ENCODE peak calls at places on chromosomes 11 and 22, in nine cellular contexts. T, Q, W, L, E, Y, O, U and R are unnamed samples.
A peak's percentile ranks its signal among the peaks of the same experiment; 100 is the strongest.

GRCh38 chr11:69355346-69355940 is 61.5 kb downstream of the MYEOV start:
- DNase-seq in L (no peak), Q (no peak), T (no peak), U (no peak), E (peak; percentile 77), W (no peak), O (no peak), Y (no peak), R (no peak)

GRCh38 chr22:34761111-34761510 is 304.8 kb upstream of the ISX start:
- DNase-seq in L (peak; percentile 86), O (no peak), W (no peak), E (no peak), Q (no peak), U (no peak), T (no peak), Y (no peak), R (no peak)

GRCh38 chr22:48880749-48881148 is 946.9 kb downstream of the BRD1 start:
- DNase-seq in E (no peak), W (no peak), Q (no peak), L (no peak), T (no peak), O (no peak), Y (no peak), U (no peak), R (no peak)

GRCh38 chr11:43947003-43947500 is 4.6 kb downstream of the C11orf96 start:
- DNase-seq in U (no peak), W (no peak), T (no peak), Y (no peak), L (peak; percentile 14), E (no peak), O (no peak), Q (no peak), R (no peak)

GRCh38 chr11:36746886-36747710 is 149.1 kb upstream of the RAG2 start:
- DNase-seq in W (peak; percentile 79), E (peak; percentile 95), U (peak; percentile 43), L (peak; percentile 78), Q (peak; percentile 76), O (peak; percentile 82), Y (peak; percentile 79), T (peak; percentile 93), R (peak; percentile 75)

GRCh38 chr22:44648821-44649566 is 53.0 kb upstream of the PRR5 start:
- DNase-seq in Q (no peak), Y (no peak), T (no peak), U (no peak), O (no peak), L (peak; percentile 12), W (no peak), E (peak; percentile 95), R (peak; percentile 44)

GRCh38 chr11:57649826-57650738 is at the start of gene YPEL4:
- DNase-seq in W (peak; percentile 77), L (peak; percentile 62), Q (no peak), Y (no peak), O (no peak), E (peak; percentile 94), T (no peak), U (peak; percentile 62), R (no peak)

GRCh38 chr11:35914824-35915223 is 29.0 kb upstream of the LDLRAD3 start:
- DNase-seq in U (no peak), O (no peak), L (no peak), Q (no peak), Y (no peak), W (no peak), E (no peak), T (no peak), R (no peak)

GRCh38 chr11:17579451-17579850 is 32.4 kb downstream of the OTOG start:
- DNase-seq in E (peak; percentile 73), T (no peak), O (no peak), Q (no peak), W (no peak), Y (no peak), L (no peak), U (no peak), R (no peak)

GRCh38 chr11:34640050-34640971 is 19.4 kb downstream of the EHF start:
- DNase-seq in L (peak; percentile 72), O (peak; percentile 86), Y (no peak), W (no peak), T (no peak), U (no peak), Q (peak; percentile 19), E (no peak), R (no peak)

GRCh38 chr22:35539910-35540599 is 576 bp upstream of the RASD2 start:
- DNase-seq in Q (no peak), Y (peak; percentile 1), U (peak; percentile 41), E (peak; percentile 89), L (peak; percentile 42), T (peak; percentile 52), O (no peak), W (peak; percentile 79), R (peak; percentile 46)

GRCh38 chr22:40624770-40625169 is 11.7 kb downstream of the MRTFA start:
- DNase-seq in E (no peak), U (no peak), Q (no peak), L (no peak), W (no peak), Y (no peak), T (no peak), O (no peak), R (no peak)

GRCh38 chr11:126159719-126160344 is 51.6 kb downstream of the RPUSD4 start:
- DNase-seq in Y (no peak), Q (no peak), W (no peak), L (no peak), U (no peak), E (no peak), T (no peak), O (peak; percentile 98), R (no peak)

GRCh38 chr22:36912694-36913430 is 566 bp upstream of the CSF2RB start:
- DNase-seq in L (no peak), W (no peak), O (no peak), T (no peak), E (peak; percentile 68), U (no peak), Q (no peak), Y (no peak), R (no peak)

GRCh38 chr11:107563702-107564101 is 1.8 kb downstream of the ALKBH8 start:
- DNase-seq in U (no peak), Y (no peak), L (peak; percentile 48), T (peak; percentile 23), O (peak; percentile 76), W (peak; percentile 37), E (no peak), Q (peak; percentile 8), R (peak; percentile 17)

GRCh38 chr11:74577624-74578396 is 14.6 kb upstream of the POLD3 start:
- DNase-seq in E (no peak), O (no peak), T (no peak), Y (no peak), W (no peak), L (no peak), U (no peak), Q (peak; percentile 86), R (no peak)

GRCh38 chr11:17750013-17750816 is 15.6 kb downstream of the KCNC1 start:
- DNase-seq in L (no peak), E (no peak), Y (no peak), W (no peak), T (no peak), O (no peak), U (no peak), Q (no peak), R (no peak)

GRCh38 chr11:26583550-26583949 is 11.5 kb upstream of the MUC15 start:
- DNase-seq in E (no peak), O (no peak), L (peak; percentile 91), T (no peak), U (no peak), Y (no peak), W (no peak), Q (no peak), R (no peak)

GRCh38 chr22:17268501-17269223 is 49.4 kb upstream of the ADA2 start:
- DNase-seq in W (no peak), L (no peak), Y (no peak), Q (no peak), T (no peak), E (no peak), U (no peak), O (no peak), R (no peak)

GRCh38 chr11:130772266-130773227 is 143.7 kb downstream of the SNX19 start:
- DNase-seq in O (no peak), Y (no peak), Q (no peak), E (no peak), T (no peak), W (no peak), L (peak; percentile 89), U (no peak), R (peak; percentile 58)

GRCh38 chr22:46876357-46876934 is 114.0 kb downstream of the TBC1D22A start:
- DNase-seq in T (no peak), O (no peak), Y (no peak), U (no peak), L (no peak), E (peak; percentile 50), W (no peak), Q (no peak), R (no peak)